ENCODE peak calls at places on chromosomes 1 and 21, in eight cellular contexts. One of them, this sample, is unnamed.

GRCh38 chr1:170931650-170932049 is 3.7 kb upstream of the MROH9 start:
- DNase-seq in thoracic aorta: no peak
- DNase-seq in stomach: no peak
- DNase-seq in stimulated activated CD8-positive, alpha-beta memory T cell treated with anti-CD3 and anti-CD28 coated beads, Interleukin-2, amount 100 ng/mL, for 1 hour: no peak
- DNase-seq in activated B cell treated with CpG ODN at 0.5 μM for 24 hours: no peak
- DNase-seq in activated naive CD4-positive, alpha-beta T cell treated with anti-CD3 and anti-CD28 coated beads, Interleukin-2, amount 50 U/mL, for 16 hours: no peak
- DNase-seq in ureter: no peak
- DNase-seq in EH: no peak
- DNase-seq in this sample: no peak

GRCh38 chr1:229452956-229453801 is 19.3 kb upstream of the ACTA1 start:
- DNase-seq in thoracic aorta: no peak
- DNase-seq in stomach: no peak
- DNase-seq in stimulated activated CD8-positive, alpha-beta memory T cell treated with anti-CD3 and anti-CD28 coated beads, Interleukin-2, amount 100 ng/mL, for 1 hour: no peak
- DNase-seq in activated B cell treated with CpG ODN at 0.5 μM for 24 hours: no peak
- DNase-seq in activated naive CD4-positive, alpha-beta T cell treated with anti-CD3 and anti-CD28 coated beads, Interleukin-2, amount 50 U/mL, for 16 hours: no peak
- DNase-seq in ureter: no peak
- DNase-seq in EH: peak; percentile 44
- DNase-seq in this sample: no peak

GRCh38 chr1:55443175-55443933 is 228.2 kb upstream of the USP24 start:
- DNase-seq in thoracic aorta: peak; percentile 87
- DNase-seq in stomach: peak; percentile 45
- DNase-seq in stimulated activated CD8-positive, alpha-beta memory T cell treated with anti-CD3 and anti-CD28 coated beads, Interleukin-2, amount 100 ng/mL, for 1 hour: no peak
- DNase-seq in activated B cell treated with CpG ODN at 0.5 μM for 24 hours: no peak
- DNase-seq in activated naive CD4-positive, alpha-beta T cell treated with anti-CD3 and anti-CD28 coated beads, Interleukin-2, amount 50 U/mL, for 16 hours: no peak
- DNase-seq in ureter: peak; percentile 75
- DNase-seq in EH: peak; percentile 99
- DNase-seq in this sample: peak; percentile 94

GRCh38 chr1:24178404-24178803 is 8.7 kb downstream of the IFNLR1 start:
- DNase-seq in thoracic aorta: no peak
- DNase-seq in stomach: no peak
- DNase-seq in stimulated activated CD8-positive, alpha-beta memory T cell treated with anti-CD3 and anti-CD28 coated beads, Interleukin-2, amount 100 ng/mL, for 1 hour: no peak
- DNase-seq in activated B cell treated with CpG ODN at 0.5 μM for 24 hours: no peak
- DNase-seq in activated naive CD4-positive, alpha-beta T cell treated with anti-CD3 and anti-CD28 coated beads, Interleukin-2, amount 50 U/mL, for 16 hours: no peak
- DNase-seq in ureter: no peak
- DNase-seq in EH: no peak
- DNase-seq in this sample: no peak

GRCh38 chr1:43711049-43711448 is 3.7 kb downstream of the ST3GAL3 start:
- DNase-seq in thoracic aorta: no peak
- DNase-seq in stomach: no peak
- DNase-seq in stimulated activated CD8-positive, alpha-beta memory T cell treated with anti-CD3 and anti-CD28 coated beads, Interleukin-2, amount 100 ng/mL, for 1 hour: no peak
- DNase-seq in activated B cell treated with CpG ODN at 0.5 μM for 24 hours: no peak
- DNase-seq in activated naive CD4-positive, alpha-beta T cell treated with anti-CD3 and anti-CD28 coated beads, Interleukin-2, amount 50 U/mL, for 16 hours: no peak
- DNase-seq in ureter: no peak
- DNase-seq in EH: peak; percentile 89
- DNase-seq in this sample: no peak

GRCh38 chr21:45302082-45303061 is 14.7 kb upstream of the POFUT2 start:
- DNase-seq in thoracic aorta: no peak
- DNase-seq in stomach: peak; percentile 45
- DNase-seq in stimulated activated CD8-positive, alpha-beta memory T cell treated with anti-CD3 and anti-CD28 coated beads, Interleukin-2, amount 100 ng/mL, for 1 hour: peak; percentile 18
- DNase-seq in activated B cell treated with CpG ODN at 0.5 μM for 24 hours: no peak
- DNase-seq in activated naive CD4-positive, alpha-beta T cell treated with anti-CD3 and anti-CD28 coated beads, Interleukin-2, amount 50 U/mL, for 16 hours: peak; percentile 58
- DNase-seq in ureter: no peak
- DNase-seq in EH: no peak
- DNase-seq in this sample: peak; percentile 97

GRCh38 chr1:68010094-68010493 is 40.3 kb downstream of the DIRAS3 start:
- DNase-seq in thoracic aorta: no peak
- DNase-seq in stomach: no peak
- DNase-seq in stimulated activated CD8-positive, alpha-beta memory T cell treated with anti-CD3 and anti-CD28 coated beads, Interleukin-2, amount 100 ng/mL, for 1 hour: no peak
- DNase-seq in activated B cell treated with CpG ODN at 0.5 μM for 24 hours: no peak
- DNase-seq in activated naive CD4-positive, alpha-beta T cell treated with anti-CD3 and anti-CD28 coated beads, Interleukin-2, amount 50 U/mL, for 16 hours: no peak
- DNase-seq in ureter: no peak
- DNase-seq in EH: peak; percentile 44
- DNase-seq in this sample: no peak

GRCh38 chr1:113552244-113552643 is 161.9 kb downstream of the MAGI3 start:
- DNase-seq in thoracic aorta: no peak
- DNase-seq in stomach: no peak
- DNase-seq in stimulated activated CD8-positive, alpha-beta memory T cell treated with anti-CD3 and anti-CD28 coated beads, Interleukin-2, amount 100 ng/mL, for 1 hour: no peak
- DNase-seq in activated B cell treated with CpG ODN at 0.5 μM for 24 hours: no peak
- DNase-seq in activated naive CD4-positive, alpha-beta T cell treated with anti-CD3 and anti-CD28 coated beads, Interleukin-2, amount 50 U/mL, for 16 hours: no peak
- DNase-seq in ureter: no peak
- DNase-seq in EH: peak; percentile 44
- DNase-seq in this sample: no peak

GRCh38 chr1:201539561-201540404 is 856 bp downstream of the NAV1 start:
- DNase-seq in thoracic aorta: peak; percentile 61
- DNase-seq in stomach: no peak
- DNase-seq in stimulated activated CD8-positive, alpha-beta memory T cell treated with anti-CD3 and anti-CD28 coated beads, Interleukin-2, amount 100 ng/mL, for 1 hour: no peak
- DNase-seq in activated B cell treated with CpG ODN at 0.5 μM for 24 hours: no peak
- DNase-seq in activated naive CD4-positive, alpha-beta T cell treated with anti-CD3 and anti-CD28 coated beads, Interleukin-2, amount 50 U/mL, for 16 hours: no peak
- DNase-seq in ureter: no peak
- DNase-seq in EH: peak; percentile 86
- DNase-seq in this sample: no peak

GRCh38 chr1:211920141-211920572 is 89.6 kb upstream of the LPGAT1 start:
- DNase-seq in thoracic aorta: no peak
- DNase-seq in stomach: peak; percentile 71
- DNase-seq in stimulated activated CD8-positive, alpha-beta memory T cell treated with anti-CD3 and anti-CD28 coated beads, Interleukin-2, amount 100 ng/mL, for 1 hour: no peak
- DNase-seq in activated B cell treated with CpG ODN at 0.5 μM for 24 hours: no peak
- DNase-seq in activated naive CD4-positive, alpha-beta T cell treated with anti-CD3 and anti-CD28 coated beads, Interleukin-2, amount 50 U/mL, for 16 hours: no peak
- DNase-seq in ureter: no peak
- DNase-seq in EH: peak; percentile 41
- DNase-seq in this sample: peak; percentile 33

GRCh38 chr1:63797056-63797726 is 23.4 kb downstream of the ROR1 start:
- DNase-seq in thoracic aorta: no peak
- DNase-seq in stomach: no peak
- DNase-seq in stimulated activated CD8-positive, alpha-beta memory T cell treated with anti-CD3 and anti-CD28 coated beads, Interleukin-2, amount 100 ng/mL, for 1 hour: no peak
- DNase-seq in activated B cell treated with CpG ODN at 0.5 μM for 24 hours: no peak
- DNase-seq in activated naive CD4-positive, alpha-beta T cell treated with anti-CD3 and anti-CD28 coated beads, Interleukin-2, amount 50 U/mL, for 16 hours: no peak
- DNase-seq in ureter: no peak
- DNase-seq in EH: no peak
- DNase-seq in this sample: no peak

GRCh38 chr1:4225091-4225490 is 325.0 kb upstream of the C1orf174 start:
- DNase-seq in thoracic aorta: no peak
- DNase-seq in stomach: no peak
- DNase-seq in stimulated activated CD8-positive, alpha-beta memory T cell treated with anti-CD3 and anti-CD28 coated beads, Interleukin-2, amount 100 ng/mL, for 1 hour: no peak
- DNase-seq in activated B cell treated with CpG ODN at 0.5 μM for 24 hours: no peak
- DNase-seq in activated naive CD4-positive, alpha-beta T cell treated with anti-CD3 and anti-CD28 coated beads, Interleukin-2, amount 50 U/mL, for 16 hours: no peak
- DNase-seq in ureter: no peak
- DNase-seq in EH: no peak
- DNase-seq in this sample: no peak

GRCh38 chr1:159229486-159229885 is 24.8 kb downstream of the ACKR1 start:
- DNase-seq in thoracic aorta: no peak
- DNase-seq in stomach: no peak
- DNase-seq in stimulated activated CD8-positive, alpha-beta memory T cell treated with anti-CD3 and anti-CD28 coated beads, Interleukin-2, amount 100 ng/mL, for 1 hour: no peak
- DNase-seq in activated B cell treated with CpG ODN at 0.5 μM for 24 hours: no peak
- DNase-seq in activated naive CD4-positive, alpha-beta T cell treated with anti-CD3 and anti-CD28 coated beads, Interleukin-2, amount 50 U/mL, for 16 hours: no peak
- DNase-seq in ureter: no peak
- DNase-seq in EH: peak; percentile 29
- DNase-seq in this sample: no peak

GRCh38 chr1:86705633-86705985 is 1.2 kb downstream of the SH3GLB1 start:
- DNase-seq in thoracic aorta: no peak
- DNase-seq in stomach: no peak
- DNase-seq in stimulated activated CD8-positive, alpha-beta memory T cell treated with anti-CD3 and anti-CD28 coated beads, Interleukin-2, amount 100 ng/mL, for 1 hour: no peak
- DNase-seq in activated B cell treated with CpG ODN at 0.5 μM for 24 hours: no peak
- DNase-seq in activated naive CD4-positive, alpha-beta T cell treated with anti-CD3 and anti-CD28 coated beads, Interleukin-2, amount 50 U/mL, for 16 hours: no peak
- DNase-seq in ureter: no peak
- DNase-seq in EH: no peak
- DNase-seq in this sample: no peak

GRCh38 chr1:8077120-8077573 is 51.0 kb upstream of the ERRFI1 start:
- DNase-seq in thoracic aorta: peak; percentile 55
- DNase-seq in stomach: peak; percentile 71
- DNase-seq in stimulated activated CD8-positive, alpha-beta memory T cell treated with anti-CD3 and anti-CD28 coated beads, Interleukin-2, amount 100 ng/mL, for 1 hour: no peak
- DNase-seq in activated B cell treated with CpG ODN at 0.5 μM for 24 hours: no peak
- DNase-seq in activated naive CD4-positive, alpha-beta T cell treated with anti-CD3 and anti-CD28 coated beads, Interleukin-2, amount 50 U/mL, for 16 hours: no peak
- DNase-seq in ureter: no peak
- DNase-seq in EH: peak; percentile 96
- DNase-seq in this sample: peak; percentile 55

GRCh38 chr1:20496241-20496661 is 10.2 kb upstream of the CAMK2N1 start:
- DNase-seq in thoracic aorta: no peak
- DNase-seq in stomach: no peak
- DNase-seq in stimulated activated CD8-positive, alpha-beta memory T cell treated with anti-CD3 and anti-CD28 coated beads, Interleukin-2, amount 100 ng/mL, for 1 hour: no peak
- DNase-seq in activated B cell treated with CpG ODN at 0.5 μM for 24 hours: no peak
- DNase-seq in activated naive CD4-positive, alpha-beta T cell treated with anti-CD3 and anti-CD28 coated beads, Interleukin-2, amount 50 U/mL, for 16 hours: peak; percentile 23
- DNase-seq in ureter: no peak
- DNase-seq in EH: peak; percentile 78
- DNase-seq in this sample: no peak

GRCh38 chr1:195064358-195064757 is 1543.9 kb downstream of the KCNT2 start:
- DNase-seq in thoracic aorta: no peak
- DNase-seq in stomach: no peak
- DNase-seq in stimulated activated CD8-positive, alpha-beta memory T cell treated with anti-CD3 and anti-CD28 coated beads, Interleukin-2, amount 100 ng/mL, for 1 hour: no peak
- DNase-seq in activated B cell treated with CpG ODN at 0.5 μM for 24 hours: no peak
- DNase-seq in activated naive CD4-positive, alpha-beta T cell treated with anti-CD3 and anti-CD28 coated beads, Interleukin-2, amount 50 U/mL, for 16 hours: no peak
- DNase-seq in ureter: no peak
- DNase-seq in EH: no peak
- DNase-seq in this sample: no peak

GRCh38 chr1:21437341-21437640 is 2.6 kb upstream of the NBPF3 start:
- DNase-seq in thoracic aorta: no peak
- DNase-seq in stomach: no peak
- DNase-seq in stimulated activated CD8-positive, alpha-beta memory T cell treated with anti-CD3 and anti-CD28 coated beads, Interleukin-2, amount 100 ng/mL, for 1 hour: no peak
- DNase-seq in activated B cell treated with CpG ODN at 0.5 μM for 24 hours: no peak
- DNase-seq in activated naive CD4-positive, alpha-beta T cell treated with anti-CD3 and anti-CD28 coated beads, Interleukin-2, amount 50 U/mL, for 16 hours: no peak
- DNase-seq in ureter: no peak
- DNase-seq in EH: no peak
- DNase-seq in this sample: no peak

GRCh38 chr1:53896673-53897229 is 2.8 kb downstream of the DIO1 start:
- DNase-seq in thoracic aorta: no peak
- DNase-seq in stomach: no peak
- DNase-seq in stimulated activated CD8-positive, alpha-beta memory T cell treated with anti-CD3 and anti-CD28 coated beads, Interleukin-2, amount 100 ng/mL, for 1 hour: no peak
- DNase-seq in activated B cell treated with CpG ODN at 0.5 μM for 24 hours: no peak
- DNase-seq in activated naive CD4-positive, alpha-beta T cell treated with anti-CD3 and anti-CD28 coated beads, Interleukin-2, amount 50 U/mL, for 16 hours: no peak
- DNase-seq in ureter: no peak
- DNase-seq in EH: peak; percentile 95
- DNase-seq in this sample: no peak

GRCh38 chr1:171988243-171988642 is 146.9 kb downstream of the DNM3 start:
- DNase-seq in thoracic aorta: no peak
- DNase-seq in stomach: no peak
- DNase-seq in stimulated activated CD8-positive, alpha-beta memory T cell treated with anti-CD3 and anti-CD28 coated beads, Interleukin-2, amount 100 ng/mL, for 1 hour: no peak
- DNase-seq in activated B cell treated with CpG ODN at 0.5 μM for 24 hours: no peak
- DNase-seq in activated naive CD4-positive, alpha-beta T cell treated with anti-CD3 and anti-CD28 coated beads, Interleukin-2, amount 50 U/mL, for 16 hours: no peak
- DNase-seq in ureter: no peak
- DNase-seq in EH: no peak
- DNase-seq in this sample: no peak

GRCh38 chr1:145906954-145907755 is 2.7 kb downstream of the ITGA10 start:
- DNase-seq in thoracic aorta: no peak
- DNase-seq in stomach: no peak
- DNase-seq in stimulated activated CD8-positive, alpha-beta memory T cell treated with anti-CD3 and anti-CD28 coated beads, Interleukin-2, amount 100 ng/mL, for 1 hour: no peak
- DNase-seq in activated B cell treated with CpG ODN at 0.5 μM for 24 hours: no peak
- DNase-seq in activated naive CD4-positive, alpha-beta T cell treated with anti-CD3 and anti-CD28 coated beads, Interleukin-2, amount 50 U/mL, for 16 hours: no peak
- DNase-seq in ureter: peak; percentile 36
- DNase-seq in EH: no peak
- DNase-seq in this sample: no peak

This sample was measured in brain pericyte.